ENCODE peak calls at places on chromosomes 12 and 14, in five cellular contexts. M, C, B, O and D are unnamed samples.

GRCh38 chr14:106207316-106207715 is 680.9 kb downstream of the TMEM121 start:
- DNase-seq in O (no peak), C (no peak), M (no peak), B (no peak), D (no peak)

GRCh38 chr12:45762185-45763110 is 32.9 kb downstream of the ARID2 start:
- DNase-seq in B (peak), O (no peak), M (no peak), C (no peak), D (no peak)

GRCh38 chr14:106848330-106849121 is 1322.1 kb downstream of the TMEM121 start:
- DNase-seq in O (no peak), B (no peak), C (peak), M (peak), D (no peak)

GRCh38 chr12:7060353-7060954 is at the start of gene C1S:
- DNase-seq in M (peak), C (peak), B (no peak), O (peak), D (peak)

GRCh38 chr14:71309756-71310155 is 402.5 kb downstream of the PCNX1 start:
- DNase-seq in O (no peak), B (no peak), M (no peak), C (no peak), D (no peak)

GRCh38 chr14:74558655-74559054 is 53.4 kb downstream of the LTBP2 start:
- DNase-seq in M (no peak), O (no peak), C (no peak), B (no peak), D (no peak)

GRCh38 chr12:93653712-93654111 is 23.5 kb upstream of the CRADD start:
- DNase-seq in B (no peak), O (no peak), C (no peak), M (no peak), D (no peak)

GRCh38 chr12:58202933-58203713 is 261.8 kb downstream of the ATP23 start:
- DNase-seq in B (no peak), O (no peak), M (no peak), C (no peak), D (no peak)

GRCh38 chr12:76678992-76679391 is 84.9 kb upstream of the ZDHHC17 start:
- DNase-seq in C (no peak), M (no peak), O (no peak), B (no peak), D (no peak)

GRCh38 chr14:93184391-93185332 is at the start of the genes LYSET and MOAP1:
- DNase-seq in B (no peak), M (peak), O (peak), C (peak), D (peak)
- TF ChIP-seq CTCF in B (peak), M (no peak), O (peak), C (no peak), D (no peak)

GRCh38 chr12:106600503-106600902 is 17.7 kb downstream of the RFX4 start:
- DNase-seq in M (no peak), O (no peak), C (no peak), B (no peak), D (no peak)
- H3K27ac ChIP-seq in M (no peak), O (no peak), C (no peak), B (no peak), D (no peak)

DNA sequence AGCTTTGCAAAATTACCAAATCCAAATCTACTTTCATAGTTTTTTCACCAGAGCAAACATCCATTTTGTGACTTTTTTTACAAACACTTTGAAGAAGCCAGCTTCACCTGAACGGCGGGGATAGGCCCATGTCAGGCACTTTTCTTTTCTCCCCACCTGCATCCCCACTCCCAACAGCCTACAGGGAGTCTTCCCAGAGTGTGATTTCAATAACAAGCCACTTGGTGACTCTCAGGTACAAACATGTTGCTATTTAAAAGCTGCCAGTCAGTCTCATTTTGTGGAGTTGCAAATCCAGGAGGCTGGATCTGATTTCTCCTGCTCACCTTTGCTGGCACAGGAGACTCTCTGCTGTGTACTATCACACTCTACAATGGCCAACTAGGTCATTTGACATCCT is 285.5 kb downstream of the KCNH5 start:
- DNase-seq in O (no peak), B (no peak), M (no peak), C (no peak), D (no peak)
- TF ChIP-seq POLR2A in O (no peak), B (no peak), M (no peak), C (no peak), D (no peak)

GRCh38 chr14:37198273-37198598 is 499 bp downstream of the MIPOL1 start:
- DNase-seq in B (no peak), O (no peak), M (no peak), C (no peak), D (no peak)
- TF ChIP-seq CTCF in B (no peak), O (no peak), M (no peak), C (no peak), D (no peak)

GRCh38 chr12:10182662-10183061 is 3.8 kb downstream of the TMEM52B start:
- DNase-seq in M (no peak), C (no peak), O (no peak), B (no peak), D (no peak)
- H3K27ac ChIP-seq in M (no peak), C (no peak), O (no peak), B (no peak), D (no peak)